ENCODE peak calls at places on chromosomes 6 and 20, in four cellular contexts. One of them, this sample, is unnamed. For H3K4me1, the result is how much of the 10 kb centered on the place peaks cover.

GRCh38 chr6:111852704-111853103 is 20.5 kb downstream of the FYN start:
- DNase-seq in right cardiac atrium: no peak
- DNase-seq in neural progenitor cell: no peak
- DNase-seq in hepatocyte: peak
- DNase-seq in this sample: no peak

GRCh38 chr6:74872754-74873446 is 333.0 kb downstream of the COL12A1 start:
- DNase-seq in neural progenitor cell: no peak
- DNase-seq in hepatocyte: no peak
- DNase-seq in right cardiac atrium: no peak
- DNase-seq in this sample: no peak

GRCh38 chr6:7050099-7050498 is 57.7 kb upstream of the RREB1 start:
- DNase-seq in neural progenitor cell: no peak
- DNase-seq in right cardiac atrium: no peak
- DNase-seq in hepatocyte: no peak
- DNase-seq in this sample: no peak

GRCh38 chr6:83138118-83138722 is 54.8 kb downstream of the PGM3 start:
- DNase-seq in right cardiac atrium: no peak
- DNase-seq in hepatocyte: peak
- DNase-seq in neural progenitor cell: no peak
- DNase-seq in this sample: no peak

GRCh38 chr6:69155467-69155866 is 520.4 kb downstream of the ADGRB3 start:
- DNase-seq in hepatocyte: no peak
- DNase-seq in right cardiac atrium: no peak
- DNase-seq in neural progenitor cell: no peak
- DNase-seq in this sample: no peak

GRCh38 chr6:32954983-32955802 is 2.3 kb upstream of the HLA-DMA start:
- DNase-seq in neural progenitor cell: peak
- DNase-seq in hepatocyte: peak
- DNase-seq in right cardiac atrium: no peak
- DNase-seq in this sample: no peak

GRCh38 chr20:39850821-39851330 is 838.2 kb downstream of the MAFB start:
- DNase-seq in hepatocyte: no peak
- DNase-seq in right cardiac atrium: no peak
- DNase-seq in neural progenitor cell: peak
- DNase-seq in this sample: no peak

GRCh38 chr20:5222919-5223634 is 93.7 kb downstream of the PROKR2 start:
- DNase-seq in neural progenitor cell: peak
- DNase-seq in right cardiac atrium: peak
- DNase-seq in hepatocyte: peak
- DNase-seq in this sample: peak

GRCh38 chr6:73285674-73286283 is 22.8 kb upstream of the KHDC1 start:
- DNase-seq in hepatocyte: peak
- DNase-seq in neural progenitor cell: peak
- DNase-seq in right cardiac atrium: no peak
- DNase-seq in this sample: no peak

GRCh38 chr20:14334306-14334930 is 3.0 kb downstream of the FLRT3 start:
- DNase-seq in neural progenitor cell: peak
- DNase-seq in hepatocyte: peak
- DNase-seq in right cardiac atrium: peak
- DNase-seq in this sample: no peak

GRCh38 chr20:45969712-45970634 is 2.0 kb downstream of the ZNF335 start:
- DNase-seq in neural progenitor cell: peak
- DNase-seq in hepatocyte: peak
- DNase-seq in right cardiac atrium: no peak
- DNase-seq in this sample: no peak

GRCh38 chr20:62742550-62742949 is 33.9 kb downstream of the NTSR1 start:
- DNase-seq in neural progenitor cell: no peak
- DNase-seq in right cardiac atrium: no peak
- DNase-seq in hepatocyte: no peak
- DNase-seq in this sample: peak

GRCh38 chr6:104281370-104281769 is 578.3 kb downstream of the HACE1 start:
- DNase-seq in neural progenitor cell: no peak
- DNase-seq in right cardiac atrium: no peak
- DNase-seq in hepatocyte: no peak
- DNase-seq in this sample: no peak

GRCh38 chr6:13488015-13488895 is 855 bp upstream of the GFOD1 start:
- DNase-seq in hepatocyte: peak
- DNase-seq in right cardiac atrium: peak
- DNase-seq in neural progenitor cell: peak
- DNase-seq in this sample: peak

GRCh38 chr6:107621216-107621940 is 131.5 kb downstream of the SOBP start:
- DNase-seq in neural progenitor cell: no peak
- DNase-seq in right cardiac atrium: no peak
- DNase-seq in hepatocyte: no peak
- DNase-seq in this sample: no peak

GRCh38 chr6:163579880-163580295 is 165.4 kb downstream of the QKI start:
- DNase-seq in hepatocyte: no peak
- DNase-seq in neural progenitor cell: peak
- DNase-seq in right cardiac atrium: no peak
- DNase-seq in this sample: no peak

GRCh38 chr20:53711333-53712211 is 117.9 kb upstream of the ZNF217 start:
- DNase-seq in neural progenitor cell: no peak
- DNase-seq in hepatocyte: no peak
- DNase-seq in right cardiac atrium: no peak
- DNase-seq in this sample: no peak

GRCh38 chr20:34023937-34024732 is 30.4 kb downstream of the RALY start:
- DNase-seq in right cardiac atrium: no peak
- DNase-seq in hepatocyte: no peak
- DNase-seq in neural progenitor cell: no peak
- DNase-seq in this sample: no peak

GRCh38 chr20:10555865-10556308 is 117.9 kb downstream of the JAG1 start:
- DNase-seq in right cardiac atrium: no peak
- DNase-seq in hepatocyte: no peak
- DNase-seq in neural progenitor cell: no peak
- DNase-seq in this sample: no peak

GRCh38 chr20:41052742-41053419 is 24.3 kb downstream of the TOP1 start:
- DNase-seq in neural progenitor cell: peak
- DNase-seq in hepatocyte: no peak
- DNase-seq in right cardiac atrium: no peak
- DNase-seq in this sample: no peak

GRCh38 chr20:41049451-41049850 is 20.8 kb downstream of the TOP1 start:
- DNase-seq in right cardiac atrium: no peak
- DNase-seq in hepatocyte: no peak
- DNase-seq in neural progenitor cell: no peak
- DNase-seq in this sample: no peak

GRCh38 chr20:41051426-41051825 is 22.8 kb downstream of the TOP1 start:
- DNase-seq in right cardiac atrium: no peak
- DNase-seq in hepatocyte: no peak
- DNase-seq in neural progenitor cell: no peak
- DNase-seq in this sample: no peak

GRCh38 chr20:41048475-41049242 is 20.0 kb downstream of the TOP1 start:
- DNase-seq in right cardiac atrium: no peak
- DNase-seq in hepatocyte: no peak
- DNase-seq in neural progenitor cell: peak
- DNase-seq in this sample: no peak

DNA sequence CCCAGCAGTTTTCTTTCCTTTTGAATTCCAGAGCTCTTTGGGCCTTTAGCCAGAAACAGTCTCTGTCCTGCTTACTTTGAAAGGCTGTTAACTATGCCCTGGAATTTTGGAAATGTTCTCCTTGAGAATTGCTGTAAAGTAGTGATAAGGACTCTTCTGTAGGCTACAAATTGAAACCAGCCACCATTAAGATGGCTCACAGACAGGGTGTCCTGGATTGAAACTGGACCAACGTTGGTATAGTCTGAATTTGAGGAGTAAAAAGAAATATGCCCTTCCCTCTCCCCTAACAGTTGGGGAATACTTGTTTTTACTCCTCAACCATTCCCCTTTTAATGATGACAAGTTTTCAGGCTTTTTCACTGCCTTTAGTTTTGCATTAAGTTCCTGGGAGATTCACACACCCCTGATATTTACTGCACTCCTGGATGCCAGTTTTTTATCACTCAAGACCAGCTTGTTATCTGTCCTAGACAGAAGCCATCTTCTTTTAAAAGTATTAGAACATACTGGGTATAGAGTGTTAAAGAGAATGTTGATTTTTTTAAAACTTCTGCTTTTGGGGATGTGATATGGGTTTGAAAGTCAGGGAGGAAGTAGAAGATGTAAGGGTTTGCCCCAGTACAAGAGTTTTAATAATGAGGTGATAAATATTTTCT is 21.9 kb downstream of the TOP1 start:
- DNase-seq in neural progenitor cell: no peak
- DNase-seq in hepatocyte: no peak
- DNase-seq in right cardiac atrium: no peak
- DNase-seq in this sample: no peak
- H3K4me1 ChIP-seq in neural progenitor cell: half or more
- H3K4me1 ChIP-seq in hepatocyte: half or more
- H3K4me1 ChIP-seq in right cardiac atrium: under half
- H3K4me1 ChIP-seq in this sample: half or more

DNA sequence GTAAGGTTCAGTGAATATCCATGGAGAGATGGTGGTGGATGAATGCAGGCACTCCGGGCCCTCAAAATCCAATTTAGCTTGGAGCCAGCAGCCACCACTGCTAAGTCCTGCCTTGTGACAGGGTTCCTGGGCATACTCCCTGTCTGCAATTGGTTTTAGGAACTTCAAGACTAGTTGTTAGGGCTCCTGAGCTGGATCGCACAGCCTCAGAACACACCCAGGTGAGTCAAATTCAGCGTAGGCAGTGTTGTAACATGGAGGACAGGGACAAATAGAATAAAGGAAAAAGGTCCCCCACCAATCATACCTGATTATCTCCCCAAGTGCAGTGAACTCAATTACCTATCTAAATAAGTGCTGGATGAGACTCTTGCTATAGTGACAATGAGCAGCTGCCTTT is 74.6 kb downstream of the PERP start:
- DNase-seq in hepatocyte: no peak
- DNase-seq in neural progenitor cell: no peak
- DNase-seq in right cardiac atrium: no peak
- DNase-seq in this sample: no peak
- H3K27ac ChIP-seq in hepatocyte: no peak
- H3K27ac ChIP-seq in neural progenitor cell: no peak
- H3K27ac ChIP-seq in right cardiac atrium: no peak
- H3K27ac ChIP-seq in this sample: no peak

DNA sequence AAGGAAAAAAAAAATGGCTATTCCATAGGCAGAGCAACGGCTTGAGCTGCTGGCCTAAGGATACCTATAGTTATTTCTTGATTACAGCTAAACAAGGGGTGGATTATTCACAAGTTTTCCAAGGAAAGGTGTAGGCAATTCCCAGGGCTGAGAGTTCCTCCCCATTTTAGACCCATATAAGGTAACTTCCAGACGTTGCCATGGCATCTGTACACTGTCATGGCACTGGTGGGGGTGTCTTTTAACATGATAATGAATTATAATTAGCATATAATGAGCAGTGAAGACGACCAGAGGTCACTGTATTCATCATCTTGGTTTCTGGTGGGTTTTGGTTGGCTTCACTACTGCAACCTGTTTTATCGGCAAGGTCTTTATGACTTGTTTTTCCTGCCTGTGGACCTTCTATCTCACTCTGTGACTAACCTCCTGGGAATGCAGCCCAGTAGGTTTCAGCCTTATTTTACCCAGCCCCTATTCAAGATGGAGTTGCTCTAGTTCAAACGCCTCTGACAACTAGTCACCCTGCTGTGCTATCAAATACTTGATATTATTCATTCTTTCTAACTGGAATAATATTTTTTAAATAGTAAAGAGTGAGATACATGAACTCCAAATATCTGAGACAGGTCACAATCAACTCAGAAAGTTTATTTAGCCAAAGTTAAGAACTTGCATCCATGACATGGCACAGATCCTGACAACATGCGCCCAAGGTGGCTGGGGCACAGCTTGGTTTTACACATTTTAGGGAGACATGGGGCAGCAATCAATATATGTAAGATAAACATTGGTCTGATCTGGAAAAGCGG is 1.4 kb upstream of the UFL1 start:
- DNase-seq in right cardiac atrium: no peak
- DNase-seq in neural progenitor cell: no peak
- DNase-seq in hepatocyte: peak
- DNase-seq in this sample: no peak
- H3K4me3 ChIP-seq in right cardiac atrium: peak
- H3K4me3 ChIP-seq in neural progenitor cell: peak
- H3K4me3 ChIP-seq in hepatocyte: peak
- H3K4me3 ChIP-seq in this sample: peak

GRCh38 chr6:45654673-45655072 is 276.9 kb upstream of the SUPT3H start:
- DNase-seq in right cardiac atrium: no peak
- DNase-seq in hepatocyte: no peak
- DNase-seq in neural progenitor cell: no peak
- DNase-seq in this sample: no peak
- H3K4me1 ChIP-seq in right cardiac atrium: under half
- H3K4me1 ChIP-seq in hepatocyte: under half
- H3K4me1 ChIP-seq in neural progenitor cell: under half
- H3K4me1 ChIP-seq in this sample: under half

This sample was measured in lower lobe of right lung.